ENCODE peak calls at places on chromosome 18, in seven cellular contexts. I is SK-N-SH, J is K562, C is HCT116, A is H1, M is HepG2, X is GM12878. V is an unnamed sample.
A peak's percentile ranks its signal among the peaks of the same experiment; 100 is the strongest.

GRCh38 chr18:48910972-48911545 is 39.7 kb downstream of the SMAD7 start:
- DNase-seq in I (no peak), J (no peak), C (no peak), A (no peak), M (no peak), X (no peak), V (no peak)

GRCh38 chr18:13376298-13376840 is 157.8 kb downstream of the LDLRAD4 start:
- DNase-seq in I (no peak), J (no peak), C (no peak), A (no peak), M (no peak), X (no peak), V (no peak)

GRCh38 chr18:49913221-49913620 is 99.9 kb upstream of the ACAA2 start:
- DNase-seq in I (no peak), J (no peak), C (no peak), A (no peak), M (no peak), X (no peak), V (no peak)

GRCh38 chr18:64800151-64800550 is 651.3 kb upstream of the LINC00305 start:
- DNase-seq in I (no peak), J (no peak), C (no peak), A (no peak), M (no peak), X (no peak), V (no peak)

GRCh38 chr18:13530879-13531387 is 195.4 kb downstream of the FAM210A start:
- DNase-seq in I (peak; percentile 43), J (no peak), C (peak; percentile 4), A (no peak), M (no peak), X (no peak), V (peak; percentile 79)

GRCh38 chr18:59041296-59041695 is 98.4 kb upstream of the SEC11C start:
- DNase-seq in I (no peak), J (no peak), C (no peak), A (no peak), M (no peak), X (no peak), V (no peak)

GRCh38 chr18:73737990-73738389 is 409.6 kb downstream of the FBXO15 start:
- DNase-seq in I (no peak), J (no peak), C (no peak), A (no peak), M (no peak), X (no peak), V (no peak)

GRCh38 chr18:55290898-55291297 is 297.1 kb downstream of the TCF4 start:
- DNase-seq in I (no peak), J (no peak), C (no peak), A (no peak), M (no peak), X (no peak), V (no peak)

GRCh38 chr18:69220529-69220928 is 180.2 kb upstream of the DOK6 start:
- DNase-seq in I (no peak), J (no peak), C (no peak), A (no peak), M (peak; percentile 2), X (no peak), V (no peak)

GRCh38 chr18:38940863-38941531 is 1375.4 kb upstream of the CELF4 start:
- DNase-seq in I (no peak), J (peak; percentile 15), C (peak; percentile 77), A (no peak), M (peak; percentile 57), X (peak; percentile 99), V (peak; percentile 11)

GRCh38 chr18:46630160-46630559 is 26.9 kb downstream of the LOXHD1 start:
- DNase-seq in I (no peak), J (no peak), C (no peak), A (peak; percentile 20), M (no peak), X (peak; percentile 1), V (no peak)

GRCh38 chr18:30409120-30409519 is 633.4 kb downstream of the DSC3 start:
- DNase-seq in I (no peak), J (no peak), C (no peak), A (no peak), M (no peak), X (no peak), V (no peak)

GRCh38 chr18:28999711-29000110 is 822.8 kb upstream of the CDH2 start:
- DNase-seq in I (no peak), J (no peak), C (no peak), A (no peak), M (no peak), X (no peak), V (no peak)

GRCh38 chr18:45851196-45851925 is 25.9 kb downstream of the SIGLEC15 start:
- DNase-seq in I (no peak), J (no peak), C (no peak), A (no peak), M (no peak), X (no peak), V (no peak)

GRCh38 chr18:80245781-80246655 is 1.3 kb downstream of the PARD6G start:
- DNase-seq in I (peak; percentile 92), J (no peak), C (no peak), A (no peak), M (no peak), X (no peak), V (no peak)

GRCh38 chr18:80246656-80247402 is 485 bp downstream of the PARD6G start:
- DNase-seq in I (peak; percentile 79), J (peak; percentile 52), C (no peak), A (peak; percentile 83), M (no peak), X (no peak), V (peak; percentile 16)

GRCh38 chr18:80244956-80245730 is 2.2 kb downstream of the PARD6G start:
- DNase-seq in I (no peak), J (no peak), C (no peak), A (no peak), M (no peak), X (no peak), V (no peak)

GRCh38 chr18:80249217-80250093 is 2.1 kb upstream of the PARD6G start:
- DNase-seq in I (no peak), J (no peak), C (no peak), A (no peak), M (no peak), X (no peak), V (no peak)

DNA sequence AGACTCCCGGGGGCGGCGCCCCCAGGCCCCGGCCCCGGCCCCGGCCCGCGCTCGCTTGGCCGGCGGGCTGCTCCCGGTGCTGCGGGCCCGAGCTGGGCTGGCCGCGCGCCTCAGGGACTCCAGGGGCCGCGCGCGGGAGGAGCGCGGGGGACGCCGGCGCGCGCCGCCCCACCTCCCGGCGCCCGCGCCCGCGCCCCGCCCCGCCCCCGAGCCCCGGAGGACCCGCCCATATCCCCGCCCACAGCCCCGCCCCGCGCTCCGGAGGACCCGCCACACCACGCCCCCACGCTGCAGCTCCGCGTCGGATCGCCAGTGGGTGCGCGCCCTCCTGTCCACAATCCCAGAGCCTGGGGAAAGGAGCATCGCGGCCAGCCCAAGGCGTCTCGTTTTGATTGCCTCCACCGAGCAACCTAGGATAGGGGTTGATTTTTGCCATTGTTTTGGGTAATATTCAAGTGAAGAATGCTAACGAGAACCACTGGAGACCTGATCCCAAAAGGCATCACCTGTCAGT is at the start of gene PARD6G:
- DNase-seq in I (peak; percentile 98), J (peak; percentile 92), C (peak; percentile 38), A (peak; percentile 79), M (peak; percentile 26), X (no peak), V (peak; percentile 40)
- H2AFZ ChIP-seq in I (peak within 1 kb of the TSS; percentile 84), J (peak within 1 kb of the TSS; percentile 62), C (peak within 1 kb of the TSS; percentile 77), A (no peak within 1 kb of the TSS), M (no peak within 1 kb of the TSS), X (no peak within 1 kb of the TSS), V (peak within 1 kb of the TSS; percentile 85)

DNA sequence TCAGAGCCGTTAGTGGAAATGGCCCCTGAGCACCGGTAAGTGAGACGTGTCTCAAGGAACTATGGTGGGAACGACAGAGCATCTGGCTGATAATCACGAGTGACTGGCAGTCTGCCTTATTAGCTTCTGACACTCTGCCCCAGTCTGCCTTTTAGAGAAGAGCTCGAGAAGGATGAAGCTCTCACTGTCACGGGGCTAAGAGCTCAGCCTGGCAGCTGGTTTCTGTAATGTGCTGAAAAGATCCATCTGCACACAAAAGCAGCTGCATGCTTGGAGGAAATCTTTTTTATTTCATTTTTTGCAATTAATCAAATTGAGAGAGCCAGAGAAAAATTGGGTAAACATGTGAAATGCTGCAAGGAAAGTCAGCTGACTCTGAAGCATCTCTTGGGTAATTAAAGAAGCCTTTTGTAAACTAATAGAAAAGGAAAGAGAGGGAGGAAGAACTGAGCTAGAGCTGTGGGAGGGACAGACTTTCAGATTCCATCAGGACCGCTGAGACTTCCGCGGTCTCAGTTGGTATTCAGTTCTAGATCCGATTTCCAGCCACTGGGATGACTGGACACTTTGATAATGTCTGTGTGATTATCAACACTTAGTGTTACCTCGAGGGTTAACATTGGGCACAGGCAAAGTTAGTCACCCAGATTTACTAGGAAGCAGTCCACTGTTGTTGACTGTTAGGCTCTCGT is 24.4 kb downstream of the MBP start:
- DNase-seq in I (no peak), J (no peak), C (no peak), A (peak; percentile 33), M (no peak), X (no peak), V (no peak)
- H3K4me1 ChIP-seq in I (peaks cover 15% of the 10 kb centered on the region), J (no peaks in the 10 kb centered on the region), C (peaks cover 11% of the 10 kb centered on the region), A (no peaks in the 10 kb centered on the region), M (peaks cover 20% of the 10 kb centered on the region), X (peaks cover 46% of the 10 kb centered on the region), V (peaks cover 16% of the 10 kb centered on the region)

DNA sequence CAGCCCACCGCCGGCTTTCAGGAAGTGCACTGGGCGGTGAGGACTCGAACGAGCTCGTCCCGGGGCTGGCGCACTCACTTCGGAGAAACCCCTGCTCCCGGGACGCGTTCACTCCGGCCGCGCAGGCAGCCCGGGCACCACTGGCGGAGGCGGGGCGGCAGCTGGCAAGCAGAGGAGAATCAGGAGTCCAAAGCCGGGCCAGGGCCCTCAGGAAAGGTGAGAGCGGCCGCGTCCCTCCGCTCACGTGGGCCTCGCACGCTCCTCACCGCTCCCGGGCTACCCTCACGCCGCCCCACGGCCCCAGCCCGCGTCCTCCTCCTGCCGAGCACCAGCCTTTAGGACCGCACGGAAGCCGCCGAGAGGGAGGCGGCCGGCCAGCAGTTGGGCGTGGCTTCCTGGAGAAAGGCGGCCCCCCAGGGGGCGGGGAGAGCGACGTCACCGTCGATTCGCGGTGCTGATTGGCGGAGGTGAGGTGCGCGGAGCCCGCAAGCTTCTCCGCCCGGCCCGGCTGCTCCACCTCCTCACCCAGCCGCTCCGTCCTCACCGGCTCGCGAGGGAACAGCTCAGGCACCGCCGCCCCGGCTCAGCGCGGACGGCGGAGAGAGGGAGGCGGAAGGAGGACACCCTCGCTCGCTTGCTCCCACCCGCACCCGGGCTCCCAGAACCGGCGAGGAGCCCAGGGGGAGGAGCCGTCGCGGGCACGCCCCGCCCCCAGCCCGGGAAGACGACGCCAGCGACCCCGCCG is at the start of gene ZCCHC2:
- DNase-seq in I (peak; percentile 96), J (peak; percentile 83), C (peak; percentile 94), A (peak; percentile 100), M (peak; percentile 92), X (peak; percentile 90), V (peak; percentile 99)
- TF ChIP-seq MAX in I (peak; percentile 88), J (peak; percentile 93), C (no peak), A (peak; percentile 73), M (peak; percentile 95), X (peak; percentile 74), V (peak; percentile 18)

GRCh38 chr18:43847164-43848091 is 570.1 kb upstream of the SYT4 start:
- DNase-seq in I (no peak), J (no peak), C (no peak), A (no peak), M (no peak), X (no peak), V (peak; percentile 33)

DNA sequence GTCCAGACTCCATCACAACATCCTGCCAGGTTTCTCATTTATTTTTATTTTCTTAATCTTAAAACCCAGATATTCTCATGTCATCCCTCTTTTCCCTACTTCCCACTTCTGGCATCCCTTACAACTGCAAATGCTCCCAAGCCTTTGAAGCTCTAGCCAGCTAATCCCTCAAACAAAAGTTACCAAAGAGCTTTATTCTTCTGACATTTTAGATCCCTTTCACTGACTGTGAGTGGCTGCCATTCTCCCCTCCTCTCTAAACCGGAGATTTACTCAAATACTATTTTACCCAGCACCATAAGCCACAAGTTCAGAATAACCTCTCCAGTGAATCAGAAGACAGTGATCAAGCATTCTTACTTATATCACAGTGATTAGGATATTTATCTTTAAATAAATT is 569.0 kb upstream of the SYT4 start:
- DNase-seq in I (no peak), J (no peak), C (no peak), A (no peak), M (no peak), X (no peak), V (no peak)
- H2AFZ ChIP-seq in I (no peak overlapping the region), J (no peak overlapping the region), C (no peak overlapping the region), A (no peak overlapping the region), M (no peak overlapping the region), X (no peak overlapping the region), V (no peak overlapping the region)